ENCODE peak calls at places on chromosomes 1 and 21, in seven cellular contexts. K, I, J, H, L, G and R are unnamed samples.

GRCh38 chr21:44742418-44743153 is 31.2 kb upstream of the TSPEAR start:
- DNase-seq in I (no peak), G (no peak), K (no peak), L (no peak), J (peak), H (no peak), R (no peak)

GRCh38 chr1:33930346-33931114 is 66.7 kb downstream of the HMGB4 start:
- DNase-seq in L (no peak), J (no peak), I (no peak), H (no peak), K (no peak), G (no peak), R (no peak)

GRCh38 chr1:189405419-189405818 is 1072.2 kb downstream of the BRINP3 start:
- DNase-seq in J (no peak), G (no peak), I (peak), K (no peak), L (no peak), H (peak), R (no peak)

GRCh38 chr1:6506210-6507036 is 15.0 kb upstream of the PLEKHG5 start:
- DNase-seq in J (no peak), K (no peak), L (no peak), H (no peak), I (no peak), G (no peak), R (no peak)

GRCh38 chr1:75725861-75726361 is 1.4 kb downstream of the ACADM start:
- DNase-seq in G (peak), H (peak), I (no peak), J (no peak), K (no peak), L (no peak), R (no peak)

GRCh38 chr1:52281518-52281917 is 84.5 kb downstream of the CC2D1B start:
- DNase-seq in G (peak), L (no peak), H (no peak), J (peak), I (no peak), K (no peak), R (peak)

GRCh38 chr1:226128487-226129075 is 58.0 kb downstream of the ACBD3 start:
- DNase-seq in K (no peak), G (peak), H (peak), J (peak), L (no peak), I (no peak), R (peak)

GRCh38 chr1:225603538-225604354 is 49.2 kb downstream of the ENAH start:
- DNase-seq in I (no peak), L (no peak), K (no peak), G (no peak), J (peak), H (no peak), R (peak)

GRCh38 chr1:23951646-23952095 is 8.0 kb upstream of the PNRC2 start:
- DNase-seq in H (peak), J (peak), L (no peak), I (no peak), G (peak), K (peak), R (peak)

GRCh38 chr1:30371179-30371788 is 352.1 kb downstream of the MATN1 start:
- DNase-seq in G (no peak), L (peak), H (no peak), K (no peak), J (no peak), I (no peak), R (no peak)

GRCh38 chr1:156697481-156697880 is 7.9 kb downstream of the CRABP2 start:
- DNase-seq in G (no peak), K (no peak), I (no peak), H (no peak), L (no peak), J (no peak), R (no peak)

GRCh38 chr1:168842916-168843315 is 113.9 kb upstream of the DPT start:
- DNase-seq in L (no peak), G (no peak), I (no peak), H (no peak), J (no peak), K (no peak), R (no peak)

GRCh38 chr21:34614693-34615486 is at the start of gene RCAN1:
- DNase-seq in H (peak), L (peak), J (peak), K (peak), G (peak), I (peak), R (peak)

GRCh38 chr1:21524686-21525339 is 15.6 kb downstream of the ALPL start:
- DNase-seq in H (no peak), K (no peak), J (no peak), I (no peak), L (no peak), G (no peak), R (no peak)

GRCh38 chr1:28339551-28339950 is 10.7 kb downstream of the MED18 start:
- DNase-seq in I (no peak), K (no peak), L (no peak), G (peak), H (no peak), J (no peak), R (no peak)

GRCh38 chr21:41585199-41585994 is 77.4 kb upstream of the TMPRSS2 start:
- DNase-seq in K (no peak), J (no peak), H (no peak), G (peak), I (no peak), L (no peak), R (no peak)

GRCh38 chr1:8660455-8660854 is 157.0 kb downstream of the RERE start:
- DNase-seq in I (peak), K (no peak), G (peak), L (no peak), H (no peak), J (peak), R (peak)

GRCh38 chr1:74504125-74505065 is 8.0 kb downstream of the LRRC53 start:
- DNase-seq in G (peak), I (peak), H (peak), L (peak), K (peak), J (peak), R (peak)

GRCh38 chr21:43631411-43632107 is 27.7 kb downstream of the HSF2BP start:
- DNase-seq in H (no peak), G (no peak), L (no peak), I (no peak), J (no peak), K (no peak), R (no peak)

GRCh38 chr1:32892368-32893197 is 6.3 kb downstream of the HPCA start:
- DNase-seq in G (peak), L (peak), H (peak), J (no peak), I (peak), K (no peak), R (no peak)

GRCh38 chr1:243496173-243496553 is 240.3 kb downstream of the SDCCAG8 start:
- DNase-seq in L (no peak), H (no peak), J (no peak), G (no peak), I (no peak), K (no peak), R (no peak)

DNA sequence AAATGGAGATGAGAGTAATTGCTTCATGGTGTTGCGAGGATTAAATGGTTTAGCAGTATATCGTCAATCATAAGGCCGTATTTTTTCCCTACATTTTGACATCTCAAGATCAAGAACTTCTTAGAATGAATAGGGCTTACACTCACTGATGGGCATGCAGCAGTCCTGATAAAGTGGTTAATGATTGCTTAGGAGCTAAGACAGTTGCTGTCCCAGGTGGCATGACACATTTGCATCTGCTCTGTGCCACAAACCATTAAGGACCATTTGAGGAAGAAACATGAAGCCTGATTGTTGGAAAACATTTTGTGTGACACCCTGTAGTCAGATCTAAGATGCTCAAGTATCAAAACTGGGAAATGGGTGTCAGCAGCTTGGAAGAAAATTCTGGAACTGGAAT is 81.0 kb upstream of the SGIP1 start:
- DNase-seq in H (no peak), G (no peak), L (no peak), J (no peak), I (no peak), K (no peak), R (no peak)
- H4K8ac ChIP-seq in H (no peak), G (no peak), L (no peak), J (no peak), I (no peak), K (no peak), R (no peak)

GRCh38 chr1:29355375-29355774 is 119.1 kb downstream of the PTPRU start:
- DNase-seq in G (no peak), K (no peak), L (no peak), H (no peak), I (peak), J (no peak), R (no peak)

GRCh38 chr1:29356663-29357062 is 120.3 kb downstream of the PTPRU start:
- DNase-seq in J (no peak), G (no peak), K (no peak), I (peak), H (peak), L (peak), R (no peak)

GRCh38 chr1:29360768-29361167 is 124.4 kb downstream of the PTPRU start:
- DNase-seq in G (no peak), J (no peak), I (peak), L (no peak), K (no peak), H (no peak), R (no peak)

GRCh38 chr1:29357452-29357851 is 121.1 kb downstream of the PTPRU start:
- DNase-seq in L (no peak), J (no peak), H (no peak), I (peak), K (no peak), G (no peak), R (no peak)

DNA sequence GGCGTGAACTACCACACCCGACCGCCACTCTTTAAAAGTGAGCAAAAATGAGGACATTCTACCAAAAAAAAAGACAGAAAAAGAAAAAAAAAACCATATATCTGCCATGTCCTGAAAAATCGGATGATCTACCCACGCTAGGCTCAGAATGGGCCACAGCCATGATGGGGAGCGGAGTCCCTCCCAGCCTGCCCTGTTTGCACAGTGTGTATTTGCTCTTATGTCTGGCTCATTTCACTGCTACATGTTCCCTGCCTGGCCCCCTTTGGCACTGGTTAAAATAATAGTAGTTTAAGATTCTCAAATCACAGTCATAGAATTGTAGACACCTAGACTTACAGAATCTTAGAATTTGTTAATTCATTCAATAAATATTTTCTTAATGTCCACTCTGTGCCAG is 121.9 kb downstream of the PTPRU start:
- DNase-seq in K (no peak), L (no peak), H (no peak), J (no peak), G (no peak), I (peak), R (no peak)
- H4K8ac ChIP-seq in K (no peak), L (no peak), H (no peak), J (no peak), G (no peak), I (no peak), R (no peak)

DNA sequence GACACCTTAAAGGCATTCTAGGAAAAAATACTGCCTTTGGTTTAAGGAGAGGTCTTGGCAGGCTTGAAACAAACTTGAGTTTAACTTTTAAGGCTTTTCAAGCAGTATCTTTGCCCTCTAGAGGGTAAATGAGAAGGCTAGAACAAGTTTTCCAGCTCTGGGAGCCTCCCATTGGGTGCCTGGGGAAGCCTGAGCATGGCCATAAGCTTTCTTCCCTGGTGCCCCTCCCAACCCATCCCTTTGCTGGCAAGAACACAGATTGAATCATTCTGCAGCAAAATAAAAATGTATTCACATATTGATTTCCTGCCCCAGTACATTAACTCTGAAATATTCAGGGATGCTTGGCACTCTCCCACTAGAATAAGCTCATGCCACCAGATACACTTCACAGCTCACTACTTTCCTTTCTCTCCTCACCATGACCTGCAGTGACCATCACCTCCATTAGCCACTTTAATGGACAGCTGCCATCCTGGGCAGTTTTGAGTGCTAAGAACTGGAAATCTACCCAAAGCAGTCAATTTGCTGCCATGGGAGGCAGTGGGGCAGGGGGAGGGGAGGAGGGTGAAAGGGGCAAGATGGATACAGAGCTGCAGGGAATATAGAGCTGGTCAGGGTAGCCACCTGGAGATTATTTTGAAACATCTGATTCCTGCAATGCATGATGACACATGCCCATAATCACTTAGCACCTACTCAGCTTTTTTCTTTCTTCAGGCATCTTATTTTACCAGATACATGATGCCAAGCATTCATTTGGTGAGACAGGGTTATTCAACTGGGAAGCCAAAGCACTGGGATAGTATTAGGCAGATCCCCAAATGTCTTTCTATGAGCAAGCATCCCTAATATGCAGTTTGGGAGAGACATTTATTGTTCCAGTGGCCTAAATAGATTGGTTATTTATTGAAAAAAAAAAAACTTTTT is 140.6 kb downstream of the SYT2 start:
- DNase-seq in J (no peak), I (no peak), G (peak), L (no peak), H (no peak), K (no peak), R (no peak)
- H4K8ac ChIP-seq in J (no peak), I (no peak), G (no peak), L (no peak), H (no peak), K (no peak), R (no peak)

GRCh38 chr21:28018213-28018612 is 974.5 kb downstream of the LTN1 start:
- DNase-seq in J (no peak), L (no peak), K (no peak), H (no peak), G (no peak), I (no peak), R (no peak)
- H4K8ac ChIP-seq in J (no peak), L (no peak), K (no peak), H (no peak), G (no peak), I (no peak), R (no peak)

DNA sequence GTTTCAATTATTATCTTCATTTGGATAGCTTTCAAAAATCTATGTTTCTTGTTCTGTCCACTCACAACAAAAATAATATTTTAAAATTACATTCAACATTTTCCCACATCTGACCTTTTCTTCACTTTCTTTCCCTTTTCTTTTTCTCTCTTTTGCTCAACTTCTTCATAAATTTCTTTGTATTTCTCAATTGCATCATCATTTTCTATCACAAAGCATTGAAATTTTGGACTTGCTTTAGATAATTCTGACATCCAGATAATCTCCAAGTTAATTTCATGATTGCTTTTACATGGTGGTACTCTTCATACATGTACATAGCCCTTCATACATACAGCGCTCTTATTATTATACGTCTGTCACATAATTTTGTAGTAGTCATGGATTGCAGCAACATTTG is 30.2 kb downstream of the NUF2 start:
- DNase-seq in H (no peak), K (no peak), L (no peak), J (no peak), G (no peak), I (no peak), R (no peak)
- H4K8ac ChIP-seq in H (no peak), K (no peak), L (no peak), J (no peak), G (no peak), I (no peak), R (no peak)